ENCODE peak calls at places on chromosome 16, in four cellular contexts. R is CD4-positive, alpha-beta memory T cell; U is ACHN; X is activated T-helper 1 cell treated with anti-CD3 and anti-CD28 coated beads, Interleukin-2, amount 50 U/mL, for 16 hours. C is an unnamed sample.

GRCh38 chr16:63975669-63976068 is 1146.2 kb downstream of the CDH11 start:
- DNase-seq in R (no peak), U (no peak), X (no peak), C (no peak)

GRCh38 chr16:85366031-85366763 is 246.9 kb upstream of the GSE1 start:
- DNase-seq in R (no peak), U (no peak), X (no peak), C (no peak)

GRCh38 chr16:46743232-46743719 is 4.9 kb downstream of the MYLK3 start:
- DNase-seq in R (no peak), U (no peak), X (no peak), C (no peak)

GRCh38 chr16:79146-80054 is 1.4 kb downstream of the MPG start:
- DNase-seq in R (no peak), U (no peak), X (no peak), C (no peak)

GRCh38 chr16:71564377-71564967 is 12.4 kb downstream of the TAT start:
- DNase-seq in R (no peak), U (no peak), X (no peak), C (no peak)

GRCh38 chr16:84690088-84690819 is 9.5 kb upstream of the USP10 start:
- DNase-seq in R (no peak), U (no peak), X (no peak), C (no peak)

GRCh38 chr16:66511615-66512500 is 38.1 kb downstream of the TK2 start:
- DNase-seq in R (no peak), U (peak), X (no peak), C (no peak)

GRCh38 chr16:71674229-71674628 is 48.2 kb downstream of the MARVELD3 start:
- DNase-seq in R (no peak), U (no peak), X (no peak), C (no peak)

GRCh38 chr16:56107944-56108583 is 83.2 kb upstream of the GNAO1 start:
- DNase-seq in R (no peak), U (no peak), X (no peak), C (peak)

GRCh38 chr16:89686520-89687091 is at the start of gene CDK10:
- DNase-seq in R (peak), U (peak), X (peak), C (peak)

GRCh38 chr16:10564591-10564990 is 15.8 kb downstream of the EMP2 start:
- DNase-seq in R (no peak), U (no peak), X (no peak), C (no peak)

GRCh38 chr16:87724490-87725291 is 41.1 kb downstream of the KLHDC4 start:
- DNase-seq in R (no peak), U (no peak), X (no peak), C (no peak)

GRCh38 chr16:19481291-19481690 is 40.6 kb downstream of the GDE1 start:
- DNase-seq in R (no peak), U (no peak), X (no peak), C (no peak)

GRCh38 chr16:50711862-50712567 is 18.6 kb downstream of the NOD2 start:
- DNase-seq in R (no peak), U (no peak), X (no peak), C (peak)

GRCh38 chr16:51596247-51596646 is 445.2 kb upstream of the SALL1 start:
- DNase-seq in R (no peak), U (no peak), X (no peak), C (no peak)

GRCh38 chr16:57394444-57394843 is 10.1 kb upstream of the CCL17 start:
- DNase-seq in R (no peak), U (no peak), X (no peak), C (no peak)

C was measured in occipital lobe.